ENCODE peak calls at places on chromosomes 5 and 9, in ten cellular contexts. K is right lobe of liver, I is mesothelial cell of epicardium, E is breast epithelium, S is PC-3, T is endothelial cell, L is nephron progenitor cell, Q is tibial artery, G is fibroblast of pulmonary artery, H is A549. X is an unnamed sample.

GRCh38 chr9:17789316-17789715 is 210.4 kb downstream of the SH3GL2 start:
- DNase-seq in Q (no peak), I (no peak), T (no peak), H (no peak), S (no peak), G (no peak), K (no peak), E (no peak), L (no peak), X (no peak)

GRCh38 chr5:1804001-1804690 is 2.9 kb downstream of the NDUFS6 start:
- DNase-seq in H (no peak), G (peak; percentile 11), E (no peak), T (no peak), Q (peak; percentile 35), I (no peak), K (no peak), S (no peak), L (no peak), X (no peak)

GRCh38 chr9:8627944-8628679 is 828.5 kb upstream of the DMAC1 start:
- DNase-seq in L (no peak), T (no peak), I (no peak), Q (no peak), G (no peak), H (no peak), K (no peak), S (no peak), E (no peak), X (no peak)

GRCh38 chr5:176152191-176152932 is 85.9 kb upstream of the SIMC1 start:
- DNase-seq in S (no peak), E (no peak), I (no peak), L (peak; percentile 43), Q (no peak), G (no peak), K (no peak), H (no peak), T (no peak), X (no peak)

GRCh38 chr5:137205237-137205636 is 293.9 kb downstream of the SPOCK1 start:
- DNase-seq in E (no peak), L (no peak), T (no peak), G (peak; percentile 4), I (no peak), S (peak; percentile 4), H (no peak), K (no peak), Q (no peak), X (no peak)

GRCh38 chr5:36414869-36415282 is 113.2 kb upstream of the RANBP3L start:
- DNase-seq in I (no peak), H (peak; percentile 55), G (peak; percentile 73), S (peak; percentile 88), Q (no peak), L (peak; percentile 12), E (no peak), K (no peak), T (no peak), X (no peak)

GRCh38 chr5:169006206-169006605 is 294.7 kb downstream of the SLIT3 start:
- DNase-seq in H (no peak), K (no peak), T (no peak), Q (no peak), I (no peak), E (no peak), G (no peak), L (no peak), S (no peak), X (no peak)

GRCh38 chr5:17216974-17217325 is 481 bp upstream of the BASP1 start:
- DNase-seq in G (peak; percentile 61), K (peak; percentile 62), S (peak; percentile 48), L (peak; percentile 74), Q (peak; percentile 72), T (peak; percentile 48), I (peak; percentile 75), H (peak; percentile 86), E (no peak), X (no peak)

GRCh38 chr5:89901983-89902382 is 507.6 kb downstream of the CETN3 start:
- DNase-seq in G (no peak), Q (peak; percentile 85), S (no peak), E (no peak), K (no peak), I (no peak), T (no peak), H (no peak), L (no peak), X (no peak)

GRCh38 chr5:91357012-91357634 is 26.0 kb downstream of the ARRDC3 start:
- DNase-seq in I (no peak), S (no peak), H (no peak), T (no peak), L (peak; percentile 32), E (no peak), K (peak; percentile 80), G (no peak), Q (no peak), X (no peak)

GRCh38 chr5:139394123-139394653 is 716 bp downstream of the PROB1 start:
- DNase-seq in S (no peak), H (no peak), E (no peak), L (peak; percentile 79), Q (no peak), G (no peak), I (no peak), T (peak; percentile 77), K (no peak), X (no peak)

GRCh38 chr5:56328753-56329560 is 95.8 kb upstream of the ANKRD55 start:
- DNase-seq in T (no peak), L (no peak), S (peak; percentile 67), K (no peak), Q (no peak), E (no peak), H (peak; percentile 13), I (no peak), G (peak; percentile 65), X (no peak)

GRCh38 chr5:156800982-156801381 is 49.1 kb upstream of the PPP1R2B start:
- DNase-seq in I (no peak), K (no peak), G (no peak), L (no peak), T (no peak), S (no peak), H (no peak), Q (no peak), E (no peak), X (no peak)

GRCh38 chr5:154196955-154197652 is 6.6 kb downstream of the GALNT10 start:
- DNase-seq in E (no peak), I (no peak), H (peak; percentile 51), K (no peak), G (peak; percentile 72), S (no peak), Q (no peak), L (no peak), T (no peak), X (no peak)
- TF ChIP-seq CTCF in E (no peak), I (no peak), H (peak; percentile 48), K (peak; percentile 20), G (peak; percentile 51), S (peak; percentile 44), Q (no peak), L (no peak), T (no peak), X (no peak)

GRCh38 chr9:37410969-37411785 is 11.3 kb upstream of the GRHPR start:
- DNase-seq in K (no peak), Q (no peak), I (no peak), E (no peak), L (no peak), S (no peak), T (peak; percentile 26), H (peak; percentile 31), G (no peak), X (no peak)
- TF ChIP-seq CTCF in K (peak; percentile 16), Q (no peak), I (no peak), E (no peak), L (no peak), S (peak; percentile 49), T (peak; percentile 39), H (peak; percentile 13), G (peak; percentile 46), X (no peak)

GRCh38 chr5:150485770-150486401 is 22.0 kb upstream of the NDST1 start:
- DNase-seq in G (peak; percentile 50), I (peak; percentile 63), L (peak; percentile 75), E (no peak), K (peak; percentile 90), H (peak; percentile 48), S (peak; percentile 43), Q (peak; percentile 81), T (peak; percentile 70), X (no peak)

GRCh38 chr5:150489358-150490295 is 18.3 kb upstream of the NDST1 start:
- DNase-seq in E (no peak), Q (no peak), L (no peak), T (no peak), H (no peak), S (no peak), K (no peak), I (no peak), G (no peak), X (peak; percentile 79)

GRCh38 chr5:150488519-150489357 is 19.2 kb upstream of the NDST1 start:
- DNase-seq in T (no peak), E (no peak), Q (peak; percentile 92), H (no peak), G (peak; percentile 75), I (no peak), L (no peak), S (peak; percentile 67), K (peak; percentile 83), X (peak; percentile 88)

GRCh38 chr5:150486402-150487198 is 21.3 kb upstream of the NDST1 start:
- DNase-seq in G (peak; percentile 48), H (peak; percentile 64), T (peak; percentile 77), L (peak; percentile 79), E (peak; percentile 87), S (peak; percentile 81), Q (peak; percentile 79), I (peak; percentile 70), K (peak; percentile 74), X (no peak)

DNA sequence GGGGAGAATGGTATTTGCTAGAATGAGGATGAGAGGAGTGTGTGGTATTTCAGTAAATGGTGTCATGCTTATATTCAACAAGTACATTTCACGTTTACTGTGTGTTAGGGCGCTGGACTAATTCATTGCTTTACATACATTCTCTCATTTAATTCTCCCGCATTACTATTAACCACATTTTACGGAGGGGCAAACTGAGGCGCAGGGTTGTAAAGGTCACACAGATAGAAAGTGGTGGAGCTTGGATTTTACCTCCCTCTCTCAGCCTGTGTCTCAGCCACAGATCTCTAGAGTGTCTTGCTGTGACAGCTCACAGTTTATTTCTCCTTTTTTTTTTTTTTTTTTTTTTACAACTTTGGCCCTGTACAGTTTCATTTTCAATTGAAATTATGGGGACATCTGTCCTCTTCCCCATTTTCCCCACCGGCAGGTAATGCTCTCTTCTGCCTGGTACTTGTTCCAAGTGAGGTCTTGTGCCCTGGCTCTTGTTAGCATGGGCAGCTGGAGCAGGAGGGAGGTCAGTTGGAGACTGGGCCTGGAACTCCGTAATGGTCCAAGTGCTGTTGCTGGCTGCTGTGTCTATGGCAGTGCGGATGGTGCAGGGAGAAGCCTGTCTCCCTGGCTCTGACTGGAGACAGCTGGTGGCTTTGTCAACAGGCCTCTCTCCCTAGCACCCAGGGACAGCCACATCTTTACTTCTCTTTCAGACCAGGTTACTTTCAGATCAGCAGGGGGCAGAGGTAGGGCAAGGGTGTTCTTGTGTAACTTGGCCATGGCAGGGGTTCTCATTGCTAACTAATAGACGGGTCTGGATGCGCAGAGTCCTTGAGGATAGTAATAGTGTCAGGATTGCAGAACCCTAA is 20.5 kb upstream of the NDST1 start:
- DNase-seq in K (peak; percentile 80), G (peak; percentile 44), I (no peak), T (no peak), H (peak; percentile 56), Q (no peak), L (no peak), S (peak; percentile 44), E (no peak), X (no peak)
- TF ChIP-seq CTCF in K (peak; percentile 22), G (peak; percentile 34), I (no peak), T (no peak), H (peak; percentile 21), Q (no peak), L (no peak), S (peak; percentile 44), E (peak; percentile 31), X (no peak)

GRCh38 chr5:100542086-100542485 is 6.9 kb downstream of the FAM174A start:
- DNase-seq in I (no peak), E (no peak), Q (no peak), G (no peak), T (no peak), S (no peak), L (no peak), K (no peak), H (no peak), X (no peak)
- TF ChIP-seq CTCF in I (no peak), E (no peak), Q (no peak), G (no peak), T (no peak), S (no peak), L (no peak), K (no peak), H (no peak), X (no peak)